ENCODE peak calls at places on chromosomes 4 and X, in four cellular contexts. K, H, C and A are unnamed samples.

GRCh38 chrX:108219949-108220601 is 128.5 kb downstream of the ATG4A start:
- DNase-seq in K (no peak), H (no peak), C (no peak), A (no peak)

GRCh38 chr4:13966241-13967195 is 339.0 kb upstream of the BOD1L1 start:
- DNase-seq in K (no peak), H (no peak), C (peak), A (no peak)

GRCh38 chr4:118835896-118836762 is at the start of gene SEC24D:
- DNase-seq in K (peak), H (peak), C (peak), A (peak)

GRCh38 chr4:103904126-103904525 is 184.3 kb upstream of the TACR3 start:
- DNase-seq in K (no peak), H (peak), C (no peak), A (no peak)

GRCh38 chr4:93103042-93103441 is 725.5 kb upstream of the ATOH1 start:
- DNase-seq in K (no peak), H (no peak), C (no peak), A (no peak)

GRCh38 chr4:33780952-33781655 is 2463.2 kb downstream of the ARAP2 start:
- DNase-seq in K (no peak), H (peak), C (no peak), A (no peak)

GRCh38 chr4:26826721-26827120 is 33.9 kb upstream of the STIM2 start:
- DNase-seq in K (no peak), H (no peak), C (no peak), A (no peak)

GRCh38 chrX:153766098-153766817 is 2.2 kb downstream of the PLXNB3 start:
- DNase-seq in K (no peak), H (peak), C (peak), A (peak)

GRCh38 chr4:169110633-169111032 is 100.6 kb upstream of the CBR4 start:
- DNase-seq in K (no peak), H (no peak), C (no peak), A (no peak)

GRCh38 chrX:54808605-54809483 is 1.3 kb downstream of the MAGED2 start:
- DNase-seq in K (peak), H (peak), C (peak), A (peak)

GRCh38 chrX:12567857-12568256 is 223.4 kb upstream of the PRPS2 start:
- DNase-seq in K (no peak), H (no peak), C (no peak), A (no peak)

GRCh38 chr4:62344915-62345314 is 1144.8 kb downstream of the ADGRL3 start:
- DNase-seq in K (no peak), H (no peak), C (no peak), A (no peak)